ENCODE peak calls at places on chromosomes 7 and 10, in six cellular contexts. One of them, this sample, is unnamed.

GRCh38 chr10:110376021-110376773 is 71.5 kb upstream of the SMNDC1 start:
- DNase-seq in astrocyte of the spinal cord: no peak
- DNase-seq in psoas muscle: peak
- DNase-seq in heart left ventricle: peak
- DNase-seq in left ventricle myocardium inferior: peak
- DNase-seq in HepG2: peak
- DNase-seq in this sample: no peak

GRCh38 chr7:114922151-114922651 is 307 bp downstream of the MDFIC start:
- DNase-seq in astrocyte of the spinal cord: peak
- DNase-seq in psoas muscle: peak
- DNase-seq in heart left ventricle: peak
- DNase-seq in left ventricle myocardium inferior: peak
- DNase-seq in HepG2: no peak
- DNase-seq in this sample: peak

GRCh38 chr10:57338823-57339558 is 928.7 kb downstream of the IPMK start:
- DNase-seq in astrocyte of the spinal cord: peak
- DNase-seq in psoas muscle: no peak
- DNase-seq in heart left ventricle: no peak
- DNase-seq in left ventricle myocardium inferior: no peak
- DNase-seq in HepG2: peak
- DNase-seq in this sample: no peak

GRCh38 chr10:71971769-71972555 is 7.8 kb downstream of the CHST3 start:
- DNase-seq in astrocyte of the spinal cord: no peak
- DNase-seq in psoas muscle: no peak
- DNase-seq in heart left ventricle: no peak
- DNase-seq in left ventricle myocardium inferior: no peak
- DNase-seq in HepG2: no peak
- DNase-seq in this sample: no peak

GRCh38 chr10:75525067-75525466 is 93.6 kb downstream of the LRMDA start:
- DNase-seq in astrocyte of the spinal cord: no peak
- DNase-seq in psoas muscle: no peak
- DNase-seq in heart left ventricle: no peak
- DNase-seq in left ventricle myocardium inferior: no peak
- DNase-seq in HepG2: no peak
- DNase-seq in this sample: no peak

GRCh38 chr10:22986771-22987542 is 59.1 kb downstream of the ARMC3 start:
- DNase-seq in astrocyte of the spinal cord: peak
- DNase-seq in psoas muscle: no peak
- DNase-seq in heart left ventricle: no peak
- DNase-seq in left ventricle myocardium inferior: no peak
- DNase-seq in HepG2: peak
- DNase-seq in this sample: no peak

GRCh38 chr7:53350241-53350640 is 314.8 kb downstream of the POM121L12 start:
- DNase-seq in astrocyte of the spinal cord: no peak
- DNase-seq in psoas muscle: no peak
- DNase-seq in heart left ventricle: no peak
- DNase-seq in left ventricle myocardium inferior: no peak
- DNase-seq in HepG2: no peak
- DNase-seq in this sample: peak

GRCh38 chr10:124741281-124741921 is 2.8 kb downstream of the FAM53B start:
- DNase-seq in astrocyte of the spinal cord: peak
- DNase-seq in psoas muscle: peak
- DNase-seq in heart left ventricle: peak
- DNase-seq in left ventricle myocardium inferior: peak
- DNase-seq in HepG2: peak
- DNase-seq in this sample: peak

GRCh38 chr7:18768256-18768655 is 272.7 kb downstream of the HDAC9 start:
- DNase-seq in astrocyte of the spinal cord: peak
- DNase-seq in psoas muscle: no peak
- DNase-seq in heart left ventricle: no peak
- DNase-seq in left ventricle myocardium inferior: no peak
- DNase-seq in HepG2: no peak
- DNase-seq in this sample: no peak

GRCh38 chr10:78947226-78947625 is 121.5 kb upstream of the ZMIZ1 start:
- DNase-seq in astrocyte of the spinal cord: no peak
- DNase-seq in psoas muscle: no peak
- DNase-seq in heart left ventricle: no peak
- DNase-seq in left ventricle myocardium inferior: no peak
- DNase-seq in HepG2: no peak
- DNase-seq in this sample: no peak

GRCh38 chr10:12969951-12970350 is 31.6 kb downstream of the CCDC3 start:
- DNase-seq in astrocyte of the spinal cord: peak
- DNase-seq in psoas muscle: no peak
- DNase-seq in heart left ventricle: no peak
- DNase-seq in left ventricle myocardium inferior: no peak
- DNase-seq in HepG2: no peak
- DNase-seq in this sample: no peak

DNA sequence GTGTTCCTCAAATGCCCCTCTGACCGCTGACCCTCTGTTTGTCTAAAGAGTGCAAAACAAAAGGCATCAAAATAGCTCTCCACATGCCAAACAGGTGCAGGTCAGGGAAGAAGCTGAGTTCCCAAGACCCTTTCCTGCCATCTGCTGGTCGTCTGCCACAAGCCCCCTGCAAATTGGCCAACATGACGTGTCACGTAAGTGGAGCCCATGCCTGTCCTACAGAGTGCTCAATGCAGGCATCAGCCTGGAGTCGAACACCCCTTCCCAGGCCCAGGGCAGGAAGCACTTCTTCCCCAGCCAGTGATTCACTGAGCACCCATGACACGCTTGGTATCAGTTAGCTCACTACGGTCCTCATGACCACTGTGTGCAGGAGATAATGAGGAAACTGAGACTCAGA is 14.1 kb downstream of the TMEM72 start:
- DNase-seq in astrocyte of the spinal cord: no peak
- DNase-seq in psoas muscle: no peak
- DNase-seq in heart left ventricle: no peak
- DNase-seq in left ventricle myocardium inferior: no peak
- DNase-seq in HepG2: peak
- DNase-seq in this sample: no peak
- TF ChIP-seq CTCF in astrocyte of the spinal cord: peak
- TF ChIP-seq CTCF in psoas muscle: no peak
- TF ChIP-seq CTCF in heart left ventricle: no peak
- TF ChIP-seq CTCF in left ventricle myocardium inferior: peak
- TF ChIP-seq CTCF in HepG2: peak
- TF ChIP-seq CTCF in this sample: no peak

DNA sequence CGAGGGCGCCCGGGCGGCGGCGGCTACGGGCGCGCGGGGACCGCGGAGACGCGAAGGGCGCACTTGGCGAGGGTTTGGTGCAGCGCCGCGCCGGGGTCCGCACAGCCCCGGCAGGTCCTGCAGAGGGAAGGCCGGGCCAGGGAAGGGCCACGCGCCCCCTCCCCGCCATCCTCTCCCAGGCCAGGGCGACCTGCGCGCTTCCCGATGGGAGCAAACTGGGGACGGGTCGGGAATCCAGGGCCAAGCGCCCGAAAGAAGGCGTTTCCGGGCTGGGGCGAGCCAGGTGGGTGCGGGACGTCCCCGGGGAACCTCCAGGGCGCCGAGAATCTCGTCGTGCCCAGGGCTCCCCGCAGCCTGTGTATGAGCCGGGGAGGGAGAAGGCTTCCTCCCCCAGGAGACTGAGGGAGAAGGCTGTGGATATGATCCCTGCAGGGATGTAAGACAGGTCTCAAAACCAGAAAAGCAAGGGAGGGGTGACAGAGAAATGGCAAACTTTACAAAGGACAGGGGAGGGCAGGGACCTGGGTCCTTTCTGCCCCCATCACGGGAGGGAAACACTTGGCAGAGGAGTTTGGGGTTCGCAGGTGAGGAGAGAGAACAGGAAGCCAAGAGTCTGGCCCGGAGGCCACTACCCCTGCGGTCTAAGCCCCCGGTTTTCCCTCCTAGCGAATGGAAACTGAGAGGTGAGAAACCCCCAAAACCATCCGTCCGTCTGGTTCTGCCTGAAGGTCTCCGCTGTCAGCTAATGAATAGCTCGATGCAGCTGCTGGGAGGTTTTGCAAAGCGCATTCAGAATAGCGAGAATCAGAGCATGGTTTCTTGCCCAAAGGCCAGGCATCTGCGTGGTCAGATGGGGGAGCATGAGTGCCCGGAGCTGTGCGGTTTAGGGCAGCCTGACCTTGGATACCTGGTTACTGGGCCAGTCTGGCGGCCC is 674 bp downstream of the AMZ1 start:
- DNase-seq in astrocyte of the spinal cord: no peak
- DNase-seq in psoas muscle: no peak
- DNase-seq in heart left ventricle: no peak
- DNase-seq in left ventricle myocardium inferior: no peak
- DNase-seq in HepG2: no peak
- DNase-seq in this sample: no peak
- H3K4me3 ChIP-seq in astrocyte of the spinal cord: no peak
- H3K4me3 ChIP-seq in psoas muscle: peak
- H3K4me3 ChIP-seq in heart left ventricle: peak
- H3K4me3 ChIP-seq in left ventricle myocardium inferior: peak
- H3K4me3 ChIP-seq in HepG2: no peak
- H3K4me3 ChIP-seq in this sample: no peak

DNA sequence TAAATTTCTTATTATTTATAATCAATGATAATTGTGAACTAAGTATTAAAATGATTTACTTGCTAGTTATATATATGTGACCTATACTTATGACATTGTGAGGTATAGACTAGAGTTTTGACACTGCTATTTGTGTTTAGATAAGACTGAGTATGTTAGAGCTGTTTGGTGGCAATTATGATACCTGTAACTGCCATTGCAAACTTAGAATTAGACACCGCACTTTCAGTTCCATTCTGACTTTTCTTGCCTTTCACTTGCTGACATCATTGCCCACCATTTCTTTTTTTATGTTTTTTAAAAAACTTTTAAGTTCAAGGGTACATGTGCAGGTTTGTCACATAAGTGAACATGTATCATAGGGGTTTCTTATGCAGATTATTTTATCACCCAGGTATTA is 214.5 kb downstream of the MBL2 start:
- DNase-seq in astrocyte of the spinal cord: no peak
- DNase-seq in psoas muscle: no peak
- DNase-seq in heart left ventricle: no peak
- DNase-seq in left ventricle myocardium inferior: no peak
- DNase-seq in HepG2: no peak
- DNase-seq in this sample: no peak
- TF ChIP-seq CTCF in astrocyte of the spinal cord: no peak
- TF ChIP-seq CTCF in psoas muscle: no peak
- TF ChIP-seq CTCF in heart left ventricle: no peak
- TF ChIP-seq CTCF in left ventricle myocardium inferior: no peak
- TF ChIP-seq CTCF in HepG2: no peak
- TF ChIP-seq CTCF in this sample: no peak

DNA sequence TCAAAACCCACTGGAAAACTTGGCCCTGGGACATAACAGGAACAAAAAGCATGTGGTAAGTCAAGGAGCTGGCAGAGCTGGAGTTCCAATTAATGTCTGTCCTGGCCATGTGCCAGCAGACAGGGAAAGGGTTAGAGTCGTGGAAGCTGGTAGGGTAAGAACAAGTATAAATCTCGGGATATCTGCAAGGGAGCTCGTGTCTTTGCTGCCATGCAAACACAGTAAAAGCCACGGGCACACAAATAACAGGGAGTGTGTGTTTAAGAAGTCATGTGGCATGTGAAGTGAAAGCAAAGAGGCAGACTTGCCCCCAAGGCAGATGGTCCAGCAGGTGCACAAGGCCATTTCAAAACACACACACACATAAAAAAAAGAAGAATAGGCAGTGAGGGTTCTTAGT is 32.6 kb upstream of the ARHGAP12 start:
- DNase-seq in astrocyte of the spinal cord: no peak
- DNase-seq in psoas muscle: no peak
- DNase-seq in heart left ventricle: no peak
- DNase-seq in left ventricle myocardium inferior: no peak
- DNase-seq in HepG2: no peak
- DNase-seq in this sample: no peak
- H3K4me3 ChIP-seq in astrocyte of the spinal cord: no peak
- H3K4me3 ChIP-seq in psoas muscle: no peak
- H3K4me3 ChIP-seq in heart left ventricle: no peak
- H3K4me3 ChIP-seq in left ventricle myocardium inferior: no peak
- H3K4me3 ChIP-seq in HepG2: no peak
- H3K4me3 ChIP-seq in this sample: no peak

GRCh38 chr7:101819913-101820522 is 2.6 kb downstream of the CUX1 start:
- DNase-seq in astrocyte of the spinal cord: no peak
- DNase-seq in psoas muscle: no peak
- DNase-seq in heart left ventricle: no peak
- DNase-seq in left ventricle myocardium inferior: no peak
- DNase-seq in HepG2: no peak
- DNase-seq in this sample: no peak

GRCh38 chr7:101819183-101819582 is 1.8 kb downstream of the CUX1 start:
- DNase-seq in astrocyte of the spinal cord: no peak
- DNase-seq in psoas muscle: no peak
- DNase-seq in heart left ventricle: no peak
- DNase-seq in left ventricle myocardium inferior: no peak
- DNase-seq in HepG2: no peak
- DNase-seq in this sample: no peak

GRCh38 chr7:101817031-101817929 is at the start of gene CUX1:
- DNase-seq in astrocyte of the spinal cord: no peak
- DNase-seq in psoas muscle: peak
- DNase-seq in heart left ventricle: peak
- DNase-seq in left ventricle myocardium inferior: no peak
- DNase-seq in HepG2: peak
- DNase-seq in this sample: peak

GRCh38 chr7:101817930-101818698 is 688 bp downstream of the CUX1 start:
- DNase-seq in astrocyte of the spinal cord: no peak
- DNase-seq in psoas muscle: no peak
- DNase-seq in heart left ventricle: no peak
- DNase-seq in left ventricle myocardium inferior: no peak
- DNase-seq in HepG2: no peak
- DNase-seq in this sample: no peak

GRCh38 chr7:101818699-101819071 is 1.3 kb downstream of the CUX1 start:
- DNase-seq in astrocyte of the spinal cord: no peak
- DNase-seq in psoas muscle: no peak
- DNase-seq in heart left ventricle: no peak
- DNase-seq in left ventricle myocardium inferior: no peak
- DNase-seq in HepG2: peak
- DNase-seq in this sample: no peak
- TF ChIP-seq CTCF in astrocyte of the spinal cord: no peak
- TF ChIP-seq CTCF in psoas muscle: no peak
- TF ChIP-seq CTCF in heart left ventricle: no peak
- TF ChIP-seq CTCF in left ventricle myocardium inferior: no peak
- TF ChIP-seq CTCF in HepG2: no peak
- TF ChIP-seq CTCF in this sample: no peak

GRCh38 chr10:88386878-88387773 is 196.0 kb downstream of the RNLS start:
- DNase-seq in astrocyte of the spinal cord: peak
- DNase-seq in psoas muscle: no peak
- DNase-seq in heart left ventricle: no peak
- DNase-seq in left ventricle myocardium inferior: no peak
- DNase-seq in HepG2: peak
- DNase-seq in this sample: peak
- H3K4me3 ChIP-seq in astrocyte of the spinal cord: no peak
- H3K4me3 ChIP-seq in psoas muscle: peak
- H3K4me3 ChIP-seq in heart left ventricle: peak
- H3K4me3 ChIP-seq in left ventricle myocardium inferior: peak
- H3K4me3 ChIP-seq in HepG2: peak
- H3K4me3 ChIP-seq in this sample: peak

This sample was measured in transverse colon.